ENCODE peak calls at places on chromosome 20, in ten cellular contexts. One of them, this sample, is unnamed.

GRCh38 chr20:42634096-42634495 is 555.6 kb downstream of the PTPRT start:
- DNase-seq in mesenteric fat pad: no peak
- DNase-seq in HEK293T: no peak
- DNase-seq in lower lobe of right lung: no peak
- DNase-seq in MM.1S: no peak
- DNase-seq in B cell: no peak
- DNase-seq in activated naive CD8-positive, alpha-beta T cell treated with anti-CD3 and anti-CD28 coated beads for 36 hours: no peak
- DNase-seq in hypothalamus: no peak
- DNase-seq in breast epithelium: no peak
- DNase-seq in cerebellum: no peak
- DNase-seq in this sample: no peak

GRCh38 chr20:1094706-1095220 is 23.6 kb upstream of the PSMF1 start:
- DNase-seq in mesenteric fat pad: no peak
- DNase-seq in HEK293T: no peak
- DNase-seq in lower lobe of right lung: no peak
- DNase-seq in MM.1S: no peak
- DNase-seq in B cell: no peak
- DNase-seq in activated naive CD8-positive, alpha-beta T cell treated with anti-CD3 and anti-CD28 coated beads for 36 hours: no peak
- DNase-seq in hypothalamus: no peak
- DNase-seq in breast epithelium: no peak
- DNase-seq in cerebellum: no peak
- DNase-seq in this sample: no peak

GRCh38 chr20:38728911-38729642 is 4.8 kb downstream of the SLC32A1 start:
- DNase-seq in mesenteric fat pad: peak; percentile 67
- DNase-seq in HEK293T: no peak
- DNase-seq in lower lobe of right lung: no peak
- DNase-seq in MM.1S: no peak
- DNase-seq in B cell: peak; percentile 46
- DNase-seq in activated naive CD8-positive, alpha-beta T cell treated with anti-CD3 and anti-CD28 coated beads for 36 hours: no peak
- DNase-seq in hypothalamus: no peak
- DNase-seq in breast epithelium: no peak
- DNase-seq in cerebellum: no peak
- DNase-seq in this sample: no peak

GRCh38 chr20:52031206-52031573 is 160.4 kb downstream of the ZFP64 start:
- DNase-seq in mesenteric fat pad: no peak
- DNase-seq in HEK293T: no peak
- DNase-seq in lower lobe of right lung: no peak
- DNase-seq in MM.1S: no peak
- DNase-seq in B cell: no peak
- DNase-seq in activated naive CD8-positive, alpha-beta T cell treated with anti-CD3 and anti-CD28 coated beads for 36 hours: no peak
- DNase-seq in hypothalamus: no peak
- DNase-seq in breast epithelium: no peak
- DNase-seq in cerebellum: no peak
- DNase-seq in this sample: no peak

GRCh38 chr20:47276856-47277541 is 79.5 kb downstream of the ZMYND8 start:
- DNase-seq in mesenteric fat pad: no peak
- DNase-seq in HEK293T: no peak
- DNase-seq in lower lobe of right lung: no peak
- DNase-seq in MM.1S: no peak
- DNase-seq in B cell: no peak
- DNase-seq in activated naive CD8-positive, alpha-beta T cell treated with anti-CD3 and anti-CD28 coated beads for 36 hours: no peak
- DNase-seq in hypothalamus: peak; percentile 8
- DNase-seq in breast epithelium: peak; percentile 76
- DNase-seq in cerebellum: peak; percentile 17
- DNase-seq in this sample: peak; percentile 86

GRCh38 chr20:3010985-3011723 is 32.3 kb upstream of the GNRH2 start:
- DNase-seq in mesenteric fat pad: no peak
- DNase-seq in HEK293T: no peak
- DNase-seq in lower lobe of right lung: no peak
- DNase-seq in MM.1S: no peak
- DNase-seq in B cell: no peak
- DNase-seq in activated naive CD8-positive, alpha-beta T cell treated with anti-CD3 and anti-CD28 coated beads for 36 hours: no peak
- DNase-seq in hypothalamus: no peak
- DNase-seq in breast epithelium: no peak
- DNase-seq in cerebellum: no peak
- DNase-seq in this sample: no peak

GRCh38 chr20:47762699-47763098 is 22.6 kb downstream of the SULF2 start:
- DNase-seq in mesenteric fat pad: no peak
- DNase-seq in HEK293T: no peak
- DNase-seq in lower lobe of right lung: no peak
- DNase-seq in MM.1S: no peak
- DNase-seq in B cell: no peak
- DNase-seq in activated naive CD8-positive, alpha-beta T cell treated with anti-CD3 and anti-CD28 coated beads for 36 hours: no peak
- DNase-seq in hypothalamus: peak; percentile 35
- DNase-seq in breast epithelium: no peak
- DNase-seq in cerebellum: no peak
- DNase-seq in this sample: no peak

GRCh38 chr20:1417273-1417672 is 24.4 kb upstream of the FKBP1A start:
- DNase-seq in mesenteric fat pad: no peak
- DNase-seq in HEK293T: no peak
- DNase-seq in lower lobe of right lung: no peak
- DNase-seq in MM.1S: no peak
- DNase-seq in B cell: no peak
- DNase-seq in activated naive CD8-positive, alpha-beta T cell treated with anti-CD3 and anti-CD28 coated beads for 36 hours: no peak
- DNase-seq in hypothalamus: no peak
- DNase-seq in breast epithelium: no peak
- DNase-seq in cerebellum: no peak
- DNase-seq in this sample: peak; percentile 56

GRCh38 chr20:23643665-23644064 is 5.9 kb upstream of the CST3 start:
- DNase-seq in mesenteric fat pad: no peak
- DNase-seq in HEK293T: no peak
- DNase-seq in lower lobe of right lung: no peak
- DNase-seq in MM.1S: no peak
- DNase-seq in B cell: no peak
- DNase-seq in activated naive CD8-positive, alpha-beta T cell treated with anti-CD3 and anti-CD28 coated beads for 36 hours: no peak
- DNase-seq in hypothalamus: no peak
- DNase-seq in breast epithelium: no peak
- DNase-seq in cerebellum: no peak
- DNase-seq in this sample: no peak

GRCh38 chr20:62800314-62801259 is 4.0 kb upstream of the OGFR start:
- DNase-seq in mesenteric fat pad: no peak
- DNase-seq in HEK293T: no peak
- DNase-seq in lower lobe of right lung: no peak
- DNase-seq in MM.1S: no peak
- DNase-seq in B cell: no peak
- DNase-seq in activated naive CD8-positive, alpha-beta T cell treated with anti-CD3 and anti-CD28 coated beads for 36 hours: no peak
- DNase-seq in hypothalamus: no peak
- DNase-seq in breast epithelium: no peak
- DNase-seq in cerebellum: no peak
- DNase-seq in this sample: no peak

GRCh38 chr20:62567246-62568044 is 74.9 kb upstream of the SLCO4A1 start:
- DNase-seq in mesenteric fat pad: no peak
- DNase-seq in HEK293T: no peak
- DNase-seq in lower lobe of right lung: no peak
- DNase-seq in MM.1S: no peak
- DNase-seq in B cell: no peak
- DNase-seq in activated naive CD8-positive, alpha-beta T cell treated with anti-CD3 and anti-CD28 coated beads for 36 hours: no peak
- DNase-seq in hypothalamus: no peak
- DNase-seq in breast epithelium: no peak
- DNase-seq in cerebellum: no peak
- DNase-seq in this sample: no peak

GRCh38 chr20:63544958-63545516 is 2.5 kb downstream of the SRMS start:
- DNase-seq in mesenteric fat pad: no peak
- DNase-seq in HEK293T: no peak
- DNase-seq in lower lobe of right lung: no peak
- DNase-seq in MM.1S: no peak
- DNase-seq in B cell: no peak
- DNase-seq in activated naive CD8-positive, alpha-beta T cell treated with anti-CD3 and anti-CD28 coated beads for 36 hours: no peak
- DNase-seq in hypothalamus: no peak
- DNase-seq in breast epithelium: no peak
- DNase-seq in cerebellum: no peak
- DNase-seq in this sample: no peak

GRCh38 chr20:62961310-62961783 is 8.8 kb downstream of the SLC17A9 start:
- DNase-seq in mesenteric fat pad: no peak
- DNase-seq in HEK293T: no peak
- DNase-seq in lower lobe of right lung: no peak
- DNase-seq in MM.1S: no peak
- DNase-seq in B cell: peak; percentile 19
- DNase-seq in activated naive CD8-positive, alpha-beta T cell treated with anti-CD3 and anti-CD28 coated beads for 36 hours: no peak
- DNase-seq in hypothalamus: no peak
- DNase-seq in breast epithelium: no peak
- DNase-seq in cerebellum: no peak
- DNase-seq in this sample: no peak

GRCh38 chr20:44886828-44887227 is 1.3 kb downstream of the YWHAB start:
- DNase-seq in mesenteric fat pad: no peak
- DNase-seq in HEK293T: no peak
- DNase-seq in lower lobe of right lung: no peak
- DNase-seq in MM.1S: no peak
- DNase-seq in B cell: no peak
- DNase-seq in activated naive CD8-positive, alpha-beta T cell treated with anti-CD3 and anti-CD28 coated beads for 36 hours: no peak
- DNase-seq in hypothalamus: no peak
- DNase-seq in breast epithelium: no peak
- DNase-seq in cerebellum: no peak
- DNase-seq in this sample: no peak

GRCh38 chr20:34829191-34829590 is 3.7 kb upstream of the NCOA6 start:
- DNase-seq in mesenteric fat pad: no peak
- DNase-seq in HEK293T: no peak
- DNase-seq in lower lobe of right lung: no peak
- DNase-seq in MM.1S: no peak
- DNase-seq in B cell: no peak
- DNase-seq in activated naive CD8-positive, alpha-beta T cell treated with anti-CD3 and anti-CD28 coated beads for 36 hours: no peak
- DNase-seq in hypothalamus: no peak
- DNase-seq in breast epithelium: no peak
- DNase-seq in cerebellum: no peak
- DNase-seq in this sample: no peak

GRCh38 chr20:23003077-23003476 is 32.0 kb upstream of the SSTR4 start:
- DNase-seq in mesenteric fat pad: no peak
- DNase-seq in HEK293T: no peak
- DNase-seq in lower lobe of right lung: no peak
- DNase-seq in MM.1S: no peak
- DNase-seq in B cell: no peak
- DNase-seq in activated naive CD8-positive, alpha-beta T cell treated with anti-CD3 and anti-CD28 coated beads for 36 hours: no peak
- DNase-seq in hypothalamus: no peak
- DNase-seq in breast epithelium: no peak
- DNase-seq in cerebellum: no peak
- DNase-seq in this sample: no peak

This sample was measured in osteocyte.